ENCODE peak calls at places on chromosomes 3 and 15, in ten cellular contexts. S is activated CD4-positive, alpha-beta T cell treated with anti-CD3 and anti-CD28 coated beads, Interleukin-2, amount 50 U/mL, for 1 hour; T is Kasumi-1; V is mucosa of gallbladder; K is body of pancreas; I is heart right ventricle; R is NB4; F is left lobe of liver; W is skeletal muscle cell; H is iPS-NIHi11. B is an unnamed sample.

GRCh38 chr15:96622714-96623113 is 292.2 kb downstream of the NR2F2 start:
- DNase-seq in H (no peak), W (no peak), R (no peak), F (no peak), T (no peak), S (no peak), K (no peak), I (no peak), V (no peak), B (no peak)

GRCh38 chr15:49530106-49530505 is 90.5 kb downstream of the FAM227B start:
- DNase-seq in H (no peak), V (no peak), S (no peak), R (peak; percentile 7), I (no peak), W (peak; percentile 22), T (no peak), F (no peak), K (no peak), B (no peak)

GRCh38 chr15:98917417-98917816 is 90.2 kb downstream of the PGPEP1L start:
- DNase-seq in S (no peak), F (no peak), H (no peak), K (no peak), T (no peak), V (no peak), R (no peak), I (no peak), W (no peak), B (no peak)

GRCh38 chr15:68407886-68408500 is 24.0 kb downstream of the ITGA11 start:
- DNase-seq in K (no peak), R (no peak), H (no peak), T (no peak), V (peak; percentile 6), W (no peak), I (no peak), F (peak; percentile 16), S (no peak), B (no peak)

GRCh38 chr3:136263251-136263650 is 13.1 kb downstream of the PCCB start:
- DNase-seq in W (no peak), I (no peak), H (no peak), T (no peak), K (no peak), F (no peak), R (no peak), V (no peak), S (no peak), B (no peak)

GRCh38 chr15:65540314-65540713 is 10.1 kb downstream of the HACD3 start:
- DNase-seq in T (no peak), I (no peak), F (no peak), H (no peak), K (no peak), W (no peak), V (no peak), S (no peak), R (no peak), B (no peak)

GRCh38 chr3:46065294-46065705 is 38.0 kb upstream of the XCR1 start:
- DNase-seq in K (peak; percentile 54), F (no peak), R (peak; percentile 16), V (peak; percentile 37), H (peak; percentile 23), I (no peak), T (no peak), S (peak; percentile 76), W (no peak), B (peak; percentile 80)

GRCh38 chr15:79261836-79262235 is 20.7 kb upstream of the ANKRD34C start:
- DNase-seq in T (no peak), F (no peak), S (no peak), W (no peak), K (no peak), I (no peak), R (no peak), H (no peak), V (no peak), B (no peak)

GRCh38 chr3:42581400-42581708 is 413 bp downstream of the SEC22C start:
- DNase-seq in H (no peak), R (no peak), K (no peak), W (no peak), V (no peak), F (no peak), T (no peak), I (no peak), S (no peak), B (no peak)

GRCh38 chr15:34342737-34343575 is at the start of the genes NOP10 and NUTM1:
- DNase-seq in S (peak; percentile 94), R (peak; percentile 95), V (peak; percentile 92), T (peak; percentile 84), W (peak; percentile 77), F (peak; percentile 92), I (peak; percentile 92), H (peak; percentile 81), K (peak; percentile 92), B (peak; percentile 88)

GRCh38 chr3:13718437-13718836 is 161.4 kb downstream of the WNT7A start:
- DNase-seq in W (no peak), T (no peak), H (no peak), F (peak; percentile 28), K (no peak), I (no peak), S (no peak), V (no peak), R (peak; percentile 0), B (no peak)

GRCh38 chr15:96750361-96750760 is 419.9 kb downstream of the NR2F2 start:
- DNase-seq in W (no peak), F (no peak), I (no peak), V (no peak), H (no peak), K (no peak), T (no peak), R (no peak), S (no peak), B (no peak)

GRCh38 chr15:66738116-66738515 is 36.1 kb downstream of the SMAD6 start:
- DNase-seq in S (no peak), F (no peak), H (no peak), V (no peak), R (no peak), I (no peak), W (no peak), T (no peak), K (no peak), B (no peak)

GRCh38 chr3:57816471-57817105 is 60.5 kb downstream of the SLMAP start:
- DNase-seq in H (no peak), K (no peak), W (no peak), V (no peak), S (no peak), F (no peak), T (peak; percentile 48), I (no peak), R (peak; percentile 56), B (no peak)

GRCh38 chr3:98323425-98323824 is 30.2 kb upstream of the OR5K4 start:
- DNase-seq in R (no peak), K (no peak), S (no peak), W (no peak), F (no peak), V (no peak), H (no peak), I (no peak), T (no peak), B (no peak)

GRCh38 chr3:52533623-52534280 is at the start of gene NT5DC2:
- DNase-seq in F (peak; percentile 60), I (peak; percentile 82), T (peak; percentile 26), K (peak; percentile 61), H (peak; percentile 96), S (peak; percentile 41), W (peak; percentile 31), R (peak; percentile 87), V (peak; percentile 44), B (peak; percentile 29)

GRCh38 chr3:48413086-48413485 is 16.8 kb downstream of the PLXNB1 start:
- DNase-seq in F (no peak), K (no peak), V (no peak), S (no peak), W (no peak), I (no peak), R (no peak), H (no peak), T (no peak), B (no peak)

GRCh38 chr3:150022406-150023238 is 51.9 kb upstream of the PFN2 start:
- DNase-seq in T (no peak), R (peak; percentile 51), I (no peak), K (no peak), W (no peak), H (no peak), F (no peak), V (no peak), S (no peak), B (no peak)

GRCh38 chr15:57550640-57551039 is 41.1 kb upstream of the MYZAP start:
- DNase-seq in R (no peak), H (no peak), I (peak; percentile 58), W (no peak), V (peak; percentile 79), S (no peak), K (peak; percentile 74), T (no peak), F (peak; percentile 44), B (no peak)

GRCh38 chr3:180870008-180870733 is 42.3 kb upstream of the FXR1 start:
- DNase-seq in F (no peak), T (no peak), S (no peak), I (peak; percentile 40), R (no peak), W (no peak), H (peak; percentile 31), K (peak; percentile 28), V (no peak), B (no peak)

GRCh38 chr3:139574026-139574947 is 34.7 kb upstream of the RBP1 start:
- DNase-seq in V (no peak), H (no peak), T (peak; percentile 30), I (peak; percentile 76), F (peak; percentile 78), W (no peak), K (peak; percentile 59), R (no peak), S (no peak), B (no peak)

GRCh38 chr3:55797775-55798174 is 310.7 kb upstream of the WNT5A start:
- DNase-seq in R (no peak), H (no peak), V (no peak), S (no peak), T (no peak), I (no peak), W (no peak), F (no peak), K (no peak), B (no peak)

GRCh38 chr15:41971893-41972340 is 440 bp downstream of the EHD4 start:
- DNase-seq in H (peak; percentile 62), K (peak; percentile 22), R (no peak), F (no peak), T (no peak), S (no peak), I (peak; percentile 42), W (no peak), V (no peak), B (no peak)

GRCh38 chr3:178097576-178097975 is 438.7 kb upstream of the KCNMB2 start:
- DNase-seq in I (no peak), H (no peak), W (peak; percentile 95), T (no peak), F (no peak), R (peak; percentile 4), S (no peak), V (peak; percentile 36), K (peak; percentile 31), B (no peak)

GRCh38 chr15:70238917-70239316 is 141.2 kb upstream of the TLE3 start:
- DNase-seq in T (no peak), V (no peak), S (no peak), R (no peak), K (no peak), F (no peak), I (no peak), H (no peak), W (no peak), B (no peak)

GRCh38 chr3:53077476-53078220 is 31.8 kb upstream of the SFMBT1 start:
- DNase-seq in H (no peak), K (no peak), S (no peak), V (no peak), F (peak; percentile 29), W (no peak), I (no peak), T (no peak), R (no peak), B (no peak)

GRCh38 chr3:13474021-13474420 is 6.1 kb upstream of the HDAC11 start:
- DNase-seq in I (no peak), H (no peak), K (no peak), V (no peak), T (no peak), R (no peak), W (no peak), F (no peak), S (no peak), B (no peak)

GRCh38 chr15:99275525-99276128 is 24.3 kb downstream of the LRRC28 start:
- DNase-seq in W (no peak), R (no peak), H (no peak), F (no peak), S (no peak), T (no peak), V (no peak), I (no peak), K (no peak), B (no peak)